ENCODE peak calls at places on chromosome 18, in seven cellular contexts. One of them, this sample, is unnamed.

GRCh38 chr18:986071-986470 is 81.4 kb downstream of the ADCYAP1 start:
- DNase-seq in GM23248: no peak
- DNase-seq in effector memory CD4-positive, alpha-beta T cell: no peak
- DNase-seq in left lung: no peak
- DNase-seq in body of pancreas: no peak
- DNase-seq in Peyer's patch: no peak
- DNase-seq in H1: no peak
- DNase-seq in this sample: no peak

GRCh38 chr18:58314284-58314683 is 270.3 kb downstream of the NEDD4L start:
- DNase-seq in GM23248: peak; percentile 97
- DNase-seq in effector memory CD4-positive, alpha-beta T cell: no peak
- DNase-seq in left lung: peak; percentile 71
- DNase-seq in body of pancreas: peak; percentile 81
- DNase-seq in Peyer's patch: no peak
- DNase-seq in H1: no peak
- DNase-seq in this sample: no peak

GRCh38 chr18:51614033-51614432 is 416.6 kb upstream of the MEX3C start:
- DNase-seq in GM23248: peak; percentile 50
- DNase-seq in effector memory CD4-positive, alpha-beta T cell: no peak
- DNase-seq in left lung: no peak
- DNase-seq in body of pancreas: no peak
- DNase-seq in Peyer's patch: no peak
- DNase-seq in H1: no peak
- DNase-seq in this sample: peak; percentile 89

GRCh38 chr18:39463986-39464385 is 1898.4 kb upstream of the CELF4 start:
- DNase-seq in GM23248: peak; percentile 40
- DNase-seq in effector memory CD4-positive, alpha-beta T cell: no peak
- DNase-seq in left lung: no peak
- DNase-seq in body of pancreas: no peak
- DNase-seq in Peyer's patch: no peak
- DNase-seq in H1: no peak
- DNase-seq in this sample: no peak

GRCh38 chr18:49848115-49848514 is 34.8 kb upstream of the ACAA2 start:
- DNase-seq in GM23248: no peak
- DNase-seq in effector memory CD4-positive, alpha-beta T cell: no peak
- DNase-seq in left lung: no peak
- DNase-seq in body of pancreas: no peak
- DNase-seq in Peyer's patch: no peak
- DNase-seq in H1: no peak
- DNase-seq in this sample: no peak

GRCh38 chr18:7872569-7872968 is 305.5 kb downstream of the PTPRM start:
- DNase-seq in GM23248: peak; percentile 56
- DNase-seq in effector memory CD4-positive, alpha-beta T cell: no peak
- DNase-seq in left lung: peak; percentile 42
- DNase-seq in body of pancreas: no peak
- DNase-seq in Peyer's patch: no peak
- DNase-seq in H1: no peak
- DNase-seq in this sample: no peak

GRCh38 chr18:49431563-49431962 is 28.9 kb downstream of the DYM start:
- DNase-seq in GM23248: no peak
- DNase-seq in effector memory CD4-positive, alpha-beta T cell: no peak
- DNase-seq in left lung: no peak
- DNase-seq in body of pancreas: no peak
- DNase-seq in Peyer's patch: no peak
- DNase-seq in H1: no peak
- DNase-seq in this sample: no peak

GRCh38 chr18:76345901-76346300 is 149.1 kb downstream of the ZNF516 start:
- DNase-seq in GM23248: no peak
- DNase-seq in effector memory CD4-positive, alpha-beta T cell: no peak
- DNase-seq in left lung: no peak
- DNase-seq in body of pancreas: no peak
- DNase-seq in Peyer's patch: no peak
- DNase-seq in H1: no peak
- DNase-seq in this sample: no peak

DNA sequence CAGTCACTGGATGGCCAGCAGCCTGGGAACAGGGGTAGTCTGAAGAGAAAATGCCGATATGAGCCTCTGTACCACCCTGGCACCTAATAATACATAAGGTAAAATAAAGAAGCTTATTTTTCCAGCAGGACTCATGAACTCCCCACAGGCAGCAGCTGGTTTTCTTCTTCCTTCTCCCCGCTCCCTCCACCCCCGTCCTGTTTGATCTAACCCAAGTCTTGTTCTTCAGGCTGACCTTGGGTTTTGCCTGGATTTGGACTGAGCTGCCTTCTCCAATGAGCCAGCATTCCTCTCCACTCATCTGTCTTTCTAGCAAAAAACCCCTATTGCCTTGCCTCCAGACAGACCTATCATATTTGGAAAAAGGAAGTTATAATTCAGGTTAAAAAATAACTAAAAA is 111.8 kb downstream of the CELF4 start:
- DNase-seq in GM23248: no peak
- DNase-seq in effector memory CD4-positive, alpha-beta T cell: no peak
- DNase-seq in left lung: no peak
- DNase-seq in body of pancreas: no peak
- DNase-seq in Peyer's patch: no peak
- DNase-seq in H1: no peak
- DNase-seq in this sample: no peak
- H3K27ac ChIP-seq in GM23248: no peak overlapping the region
- H3K27ac ChIP-seq in effector memory CD4-positive, alpha-beta T cell: no peak overlapping the region
- H3K27ac ChIP-seq in left lung: peak overlapping the region; percentile 70
- H3K27ac ChIP-seq in body of pancreas: no peak overlapping the region
- H3K27ac ChIP-seq in Peyer's patch: no peak overlapping the region
- H3K27ac ChIP-seq in H1: no peak overlapping the region
- H3K27ac ChIP-seq in this sample: no peak overlapping the region

GRCh38 chr18:24019641-24020331 is 5.2 kb downstream of the TTC39C start:
- DNase-seq in GM23248: no peak
- DNase-seq in effector memory CD4-positive, alpha-beta T cell: peak; percentile 51
- DNase-seq in left lung: no peak
- DNase-seq in body of pancreas: no peak
- DNase-seq in Peyer's patch: no peak
- DNase-seq in H1: no peak
- DNase-seq in this sample: no peak
- H3K4me3 ChIP-seq in GM23248: no peak overlapping the region
- H3K4me3 ChIP-seq in effector memory CD4-positive, alpha-beta T cell: peak overlapping the region; percentile 75
- H3K4me3 ChIP-seq in left lung: no peak overlapping the region
- H3K4me3 ChIP-seq in body of pancreas: no peak overlapping the region
- H3K4me3 ChIP-seq in Peyer's patch: no peak overlapping the region
- H3K4me3 ChIP-seq in H1: no peak overlapping the region
- H3K4me3 ChIP-seq in this sample: no peak overlapping the region

GRCh38 chr18:23493654-23494053 is 9.7 kb upstream of the RMC1 start:
- DNase-seq in GM23248: no peak
- DNase-seq in effector memory CD4-positive, alpha-beta T cell: no peak
- DNase-seq in left lung: no peak
- DNase-seq in body of pancreas: no peak
- DNase-seq in Peyer's patch: no peak
- DNase-seq in H1: no peak
- DNase-seq in this sample: no peak

GRCh38 chr18:23484783-23485182 is 18.5 kb upstream of the RMC1 start:
- DNase-seq in GM23248: no peak
- DNase-seq in effector memory CD4-positive, alpha-beta T cell: no peak
- DNase-seq in left lung: no peak
- DNase-seq in body of pancreas: no peak
- DNase-seq in Peyer's patch: no peak
- DNase-seq in H1: no peak
- DNase-seq in this sample: no peak

GRCh38 chr18:23485386-23485785 is 17.9 kb upstream of the RMC1 start:
- DNase-seq in GM23248: no peak
- DNase-seq in effector memory CD4-positive, alpha-beta T cell: no peak
- DNase-seq in left lung: no peak
- DNase-seq in body of pancreas: no peak
- DNase-seq in Peyer's patch: no peak
- DNase-seq in H1: no peak
- DNase-seq in this sample: no peak

GRCh38 chr18:23487738-23488625 is 15.3 kb upstream of the RMC1 start:
- DNase-seq in GM23248: peak; percentile 23
- DNase-seq in effector memory CD4-positive, alpha-beta T cell: no peak
- DNase-seq in left lung: peak; percentile 54
- DNase-seq in body of pancreas: no peak
- DNase-seq in Peyer's patch: no peak
- DNase-seq in H1: no peak
- DNase-seq in this sample: no peak
- H3K4me1 ChIP-seq in GM23248: peaks cover 5% of the 10 kb centered on the region
- H3K4me1 ChIP-seq in effector memory CD4-positive, alpha-beta T cell: no peaks in the 10 kb centered on the region
- H3K4me1 ChIP-seq in left lung: peaks cover 14% of the 10 kb centered on the region
- H3K4me1 ChIP-seq in body of pancreas: peaks cover 4% of the 10 kb centered on the region
- H3K4me1 ChIP-seq in Peyer's patch: no peaks in the 10 kb centered on the region
- H3K4me1 ChIP-seq in H1: no peaks in the 10 kb centered on the region
- H3K4me1 ChIP-seq in this sample: peaks cover 10% of the 10 kb centered on the region

GRCh38 chr18:24785019-24785418 is 324.6 kb downstream of the HRH4 start:
- DNase-seq in GM23248: peak; percentile 19
- DNase-seq in effector memory CD4-positive, alpha-beta T cell: no peak
- DNase-seq in left lung: no peak
- DNase-seq in body of pancreas: no peak
- DNase-seq in Peyer's patch: no peak
- DNase-seq in H1: no peak
- DNase-seq in this sample: no peak

GRCh38 chr18:24791736-24792135 is 331.3 kb downstream of the HRH4 start:
- DNase-seq in GM23248: no peak
- DNase-seq in effector memory CD4-positive, alpha-beta T cell: no peak
- DNase-seq in left lung: no peak
- DNase-seq in body of pancreas: no peak
- DNase-seq in Peyer's patch: no peak
- DNase-seq in H1: no peak
- DNase-seq in this sample: no peak

GRCh38 chr18:24790347-24790746 is 329.9 kb downstream of the HRH4 start:
- DNase-seq in GM23248: no peak
- DNase-seq in effector memory CD4-positive, alpha-beta T cell: no peak
- DNase-seq in left lung: no peak
- DNase-seq in body of pancreas: no peak
- DNase-seq in Peyer's patch: no peak
- DNase-seq in H1: no peak
- DNase-seq in this sample: no peak

DNA sequence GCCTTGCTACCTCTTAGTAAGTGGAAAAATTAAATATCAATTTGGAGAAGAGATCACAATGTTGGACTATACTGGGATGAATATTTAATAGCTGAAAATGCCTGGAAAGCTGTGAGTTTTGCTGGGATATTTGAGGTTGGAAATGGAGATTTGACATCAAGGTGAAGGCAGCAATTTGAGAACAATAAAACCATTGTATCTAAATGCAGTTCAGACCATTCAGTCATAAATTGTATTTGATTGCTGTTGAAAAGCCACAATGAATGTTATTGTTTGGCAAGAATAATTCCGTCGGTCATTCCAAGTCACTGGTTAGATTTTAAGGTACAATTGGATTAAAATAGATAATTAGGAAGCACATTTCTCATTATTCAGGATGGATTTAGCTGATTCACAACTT is 325.6 kb downstream of the HRH4 start:
- DNase-seq in GM23248: no peak
- DNase-seq in effector memory CD4-positive, alpha-beta T cell: no peak
- DNase-seq in left lung: no peak
- DNase-seq in body of pancreas: no peak
- DNase-seq in Peyer's patch: no peak
- DNase-seq in H1: no peak
- DNase-seq in this sample: no peak
- H3K27ac ChIP-seq in GM23248: no peak overlapping the region
- H3K27ac ChIP-seq in effector memory CD4-positive, alpha-beta T cell: no peak overlapping the region
- H3K27ac ChIP-seq in left lung: no peak overlapping the region
- H3K27ac ChIP-seq in body of pancreas: no peak overlapping the region
- H3K27ac ChIP-seq in Peyer's patch: no peak overlapping the region
- H3K27ac ChIP-seq in H1: no peak overlapping the region
- H3K27ac ChIP-seq in this sample: no peak overlapping the region

DNA sequence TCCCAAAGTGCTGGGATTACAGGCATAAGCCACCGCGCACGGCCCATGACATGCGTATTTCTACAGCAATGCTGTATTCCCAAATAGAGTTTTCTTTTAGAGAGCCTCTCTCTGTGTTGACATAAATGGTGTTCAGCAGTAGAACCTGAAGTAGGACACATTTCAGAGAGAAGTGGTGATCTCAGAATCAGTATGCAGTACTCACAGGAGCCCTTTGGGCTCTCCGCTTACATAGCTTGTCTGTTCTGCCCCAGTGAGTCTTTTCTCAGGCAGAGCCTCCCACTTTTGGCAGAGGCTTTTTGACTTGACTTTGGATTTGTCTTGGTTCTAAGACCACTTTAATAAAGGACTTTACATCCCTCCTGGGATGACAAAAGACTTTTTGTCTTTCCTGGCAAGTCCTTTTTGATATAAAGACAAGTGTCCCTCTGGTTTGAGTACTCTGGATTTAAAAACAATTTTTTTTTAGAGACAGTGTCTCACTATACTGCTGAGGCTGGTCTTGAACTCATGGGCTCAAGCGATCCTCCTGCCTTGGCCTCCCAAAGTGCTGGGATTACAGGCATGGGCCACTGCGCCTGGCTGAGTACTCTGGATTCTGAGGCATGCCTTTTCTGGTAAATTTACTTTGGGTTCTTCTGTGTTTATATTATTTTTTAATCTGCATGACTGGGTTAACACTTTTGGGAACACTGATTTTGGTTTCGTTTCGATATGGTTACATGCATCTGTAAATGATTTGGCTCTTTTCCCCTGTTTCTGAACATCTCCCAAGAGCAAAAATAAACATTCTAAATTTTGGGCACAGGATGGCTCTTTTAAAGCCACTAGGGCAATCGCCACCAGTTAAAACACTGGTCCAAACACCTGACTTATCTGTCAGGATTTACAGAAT is 113.2 kb downstream of the SMAD2 start:
- DNase-seq in GM23248: no peak
- DNase-seq in effector memory CD4-positive, alpha-beta T cell: no peak
- DNase-seq in left lung: no peak
- DNase-seq in body of pancreas: no peak
- DNase-seq in Peyer's patch: no peak
- DNase-seq in H1: no peak
- DNase-seq in this sample: no peak
- H3K4me3 ChIP-seq in GM23248: no peak overlapping the region
- H3K4me3 ChIP-seq in effector memory CD4-positive, alpha-beta T cell: no peak overlapping the region
- H3K4me3 ChIP-seq in left lung: no peak overlapping the region
- H3K4me3 ChIP-seq in body of pancreas: no peak overlapping the region
- H3K4me3 ChIP-seq in Peyer's patch: no peak overlapping the region
- H3K4me3 ChIP-seq in H1: no peak overlapping the region
- H3K4me3 ChIP-seq in this sample: no peak overlapping the region

This sample was measured in RWPE2.